ENCODE peak calls at places on chromosomes 3 and 15, in seven cellular contexts. A, Q, Z, L, W, B and I are unnamed samples.
A peak's percentile ranks its signal among the peaks of the same experiment; 100 is the strongest.

GRCh38 chr3:43257850-43258249 is 28.5 kb upstream of the SNRK start:
- ATAC-seq in W (no peak), A (no peak), Z (no peak), Q (no peak), L (peak; percentile 72), B (no peak), I (no peak)

GRCh38 chr3:42652251-42652610 is 1.3 kb upstream of the ZBTB47 start:
- ATAC-seq in B (no peak), L (no peak), Q (no peak), A (peak; percentile 10), W (no peak), Z (no peak), I (no peak)

GRCh38 chr15:48463366-48463880 is 132.2 kb downstream of the DUT start:
- ATAC-seq in Z (no peak), B (no peak), A (no peak), W (no peak), L (no peak), Q (no peak), I (no peak)

GRCh38 chr3:41915353-41915752 is 46.5 kb downstream of the ULK4 start:
- ATAC-seq in B (no peak), W (no peak), A (no peak), Z (no peak), Q (no peak), L (no peak), I (no peak)

GRCh38 chr3:30578479-30578878 is 27.9 kb upstream of the TGFBR2 start:
- ATAC-seq in Q (peak; percentile 24), A (no peak), L (peak; percentile 85), W (peak; percentile 89), Z (no peak), B (no peak), I (peak; percentile 57)

GRCh38 chr3:134860141-134860540 is 65.1 kb downstream of the EPHB1 start:
- ATAC-seq in Q (no peak), Z (no peak), W (no peak), A (no peak), B (no peak), L (no peak), I (no peak)

GRCh38 chr3:32288819-32289218 is 50.3 kb downstream of the CMTM8 start:
- ATAC-seq in L (no peak), Z (peak; percentile 83), B (no peak), A (no peak), Q (no peak), W (no peak), I (no peak)

GRCh38 chr3:11606865-11607440 is 36.8 kb downstream of the VGLL4 start:
- ATAC-seq in A (no peak), L (no peak), Z (no peak), B (no peak), Q (no peak), W (no peak), I (no peak)

GRCh38 chr3:128550113-128550440 is 57.1 kb upstream of the GATA2 start:
- ATAC-seq in B (no peak), Z (no peak), Q (no peak), A (no peak), L (no peak), W (no peak), I (no peak)

DNA sequence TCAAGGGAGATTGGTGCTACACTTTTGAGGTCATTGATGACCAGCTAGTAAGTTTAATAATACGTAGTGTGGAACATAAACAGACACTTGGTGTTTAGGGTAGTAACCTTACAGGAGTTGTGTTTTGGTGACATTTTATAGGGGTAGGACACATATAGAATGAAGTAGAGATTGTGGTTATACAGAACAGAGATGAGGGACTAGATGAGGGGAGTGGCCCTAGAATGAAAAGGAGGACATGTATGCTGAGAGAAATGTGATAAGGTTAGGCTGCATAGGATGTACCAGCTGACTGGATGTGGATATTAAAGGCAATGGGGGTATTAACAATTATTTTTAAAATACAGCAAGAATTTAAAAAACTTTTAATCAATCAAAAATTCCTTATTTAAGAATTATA is 8.0 kb downstream of the MBNL1 start:
- ATAC-seq in L (no peak), A (no peak), B (no peak), W (peak; percentile 15), Q (no peak), Z (peak; percentile 35), I (no peak)
- H3K27ac ChIP-seq in L (no peak overlapping the region), A (no peak overlapping the region), B (no peak overlapping the region), W (no peak overlapping the region), Q (no peak overlapping the region), Z (peak overlapping the region; percentile 36), I (peak overlapping the region; percentile 98)

GRCh38 chr3:126035362-126036050 is 48.4 kb downstream of the SLC41A3 start:
- ATAC-seq in A (no peak), Z (no peak), W (no peak), L (no peak), B (no peak), Q (no peak), I (no peak)
- H3K27ac ChIP-seq in A (no peak overlapping the region), Z (no peak overlapping the region), W (no peak overlapping the region), L (no peak overlapping the region), B (no peak overlapping the region), Q (no peak overlapping the region), I (no peak overlapping the region)

DNA sequence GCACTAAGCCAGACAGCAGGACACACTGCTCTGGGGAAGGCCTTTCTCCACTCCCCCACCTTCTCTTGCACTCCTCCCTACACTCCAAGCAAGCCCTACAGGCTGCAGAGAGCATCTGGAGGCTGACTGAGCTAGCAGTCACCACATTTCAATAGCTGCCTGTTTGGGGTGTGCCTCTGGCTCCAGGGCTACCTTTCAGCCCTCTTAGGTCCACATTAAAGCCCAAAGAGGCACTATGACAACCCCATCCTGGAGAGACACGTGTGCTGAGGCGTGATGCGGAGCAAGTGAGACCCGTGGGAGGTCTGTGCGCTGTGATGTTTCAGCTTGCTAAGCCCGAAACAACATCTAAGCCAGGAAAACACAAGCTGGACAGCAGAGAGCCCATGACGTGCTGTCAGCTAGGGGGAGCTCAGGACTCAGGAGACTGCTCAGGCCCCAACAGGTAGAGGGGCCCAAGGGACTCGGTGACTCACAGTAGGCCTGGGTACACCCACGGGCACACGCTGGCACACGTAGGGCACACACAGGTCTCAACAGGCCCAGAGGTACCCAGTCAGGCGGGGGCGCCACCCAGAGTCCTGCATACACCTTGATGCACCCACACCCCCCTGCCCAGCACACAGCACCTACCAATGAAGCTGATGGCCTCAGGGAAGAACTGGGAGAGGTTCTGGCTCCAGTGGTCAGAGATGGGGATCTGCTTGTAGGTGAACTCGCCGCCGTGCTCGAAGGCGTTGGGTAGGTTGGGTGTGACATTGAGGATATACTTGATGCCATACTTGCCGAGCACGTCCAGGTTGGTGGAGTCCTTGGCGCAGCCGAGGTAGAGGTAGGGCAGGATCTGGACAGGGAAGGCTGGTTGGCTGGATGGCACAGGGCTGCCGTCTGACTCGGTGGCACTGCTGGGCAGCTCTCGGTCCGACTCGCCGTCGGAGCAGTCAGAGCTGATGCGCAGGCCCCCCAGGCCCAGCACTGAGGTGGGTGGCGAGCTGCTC is 2.8 kb downstream of the DUSP7 start:
- ATAC-seq in Z (no peak), L (no peak), B (no peak), A (no peak), W (no peak), Q (no peak), I (no peak)
- H3K27ac ChIP-seq in Z (peak overlapping the region; percentile 76), L (peak overlapping the region; percentile 82), B (peak overlapping the region; percentile 15), A (peak overlapping the region; percentile 77), W (peak overlapping the region; percentile 60), Q (peak overlapping the region; percentile 42), I (peak overlapping the region; percentile 89)

GRCh38 chr15:78004919-78005634 is 72.4 kb downstream of the TBC1D2B start:
- ATAC-seq in W (peak; percentile 54), Q (peak; percentile 39), A (no peak), Z (no peak), B (peak; percentile 88), L (peak; percentile 66), I (peak; percentile 90)

GRCh38 chr15:78010112-78010511 is 67.4 kb downstream of the TBC1D2B start:
- ATAC-seq in L (no peak), A (no peak), Z (no peak), Q (no peak), B (no peak), W (no peak), I (no peak)

GRCh38 chr15:78006567-78007205 is 70.8 kb downstream of the TBC1D2B start:
- ATAC-seq in Z (no peak), B (no peak), W (peak; percentile 49), Q (peak; percentile 3), L (no peak), A (no peak), I (no peak)

GRCh38 chr15:78007965-78008886 is 69.3 kb downstream of the TBC1D2B start:
- ATAC-seq in W (peak; percentile 28), B (peak; percentile 74), A (no peak), Z (no peak), Q (peak; percentile 67), L (peak; percentile 51), I (peak; percentile 65)

GRCh38 chr15:78007211-78007956 is 70.1 kb downstream of the TBC1D2B start:
- ATAC-seq in L (no peak), A (no peak), B (no peak), Q (peak; percentile 24), Z (no peak), W (no peak), I (no peak)
- H3K27ac ChIP-seq in L (no peak overlapping the region), A (no peak overlapping the region), B (no peak overlapping the region), Q (peak overlapping the region; percentile 91), Z (no peak overlapping the region), W (peak overlapping the region; percentile 85), I (peak overlapping the region; percentile 65)

DNA sequence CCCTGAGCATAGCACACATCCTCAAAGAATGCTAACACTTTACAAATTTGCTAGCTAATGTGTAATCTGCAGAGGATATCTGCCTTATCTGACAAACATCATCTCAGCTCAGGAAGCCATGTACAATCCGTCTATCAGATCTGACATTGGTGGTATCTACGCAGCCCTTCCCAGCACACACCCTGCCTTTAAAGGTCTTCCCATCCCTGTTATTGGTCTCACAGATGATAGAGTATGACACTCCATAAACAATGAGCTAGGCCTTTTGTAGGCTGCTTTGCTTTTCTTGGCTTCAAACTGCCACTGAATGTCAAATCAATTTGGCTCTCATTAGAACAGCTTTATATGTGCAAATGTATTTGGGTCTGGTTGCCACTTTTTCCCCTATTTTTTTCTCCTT is 80.6 kb upstream of the DPH6 start:
- ATAC-seq in Z (no peak), A (no peak), Q (no peak), B (peak; percentile 22), W (no peak), L (no peak), I (no peak)
- H3K27ac ChIP-seq in Z (no peak overlapping the region), A (no peak overlapping the region), Q (no peak overlapping the region), B (no peak overlapping the region), W (no peak overlapping the region), L (no peak overlapping the region), I (peak overlapping the region; percentile 55)

DNA sequence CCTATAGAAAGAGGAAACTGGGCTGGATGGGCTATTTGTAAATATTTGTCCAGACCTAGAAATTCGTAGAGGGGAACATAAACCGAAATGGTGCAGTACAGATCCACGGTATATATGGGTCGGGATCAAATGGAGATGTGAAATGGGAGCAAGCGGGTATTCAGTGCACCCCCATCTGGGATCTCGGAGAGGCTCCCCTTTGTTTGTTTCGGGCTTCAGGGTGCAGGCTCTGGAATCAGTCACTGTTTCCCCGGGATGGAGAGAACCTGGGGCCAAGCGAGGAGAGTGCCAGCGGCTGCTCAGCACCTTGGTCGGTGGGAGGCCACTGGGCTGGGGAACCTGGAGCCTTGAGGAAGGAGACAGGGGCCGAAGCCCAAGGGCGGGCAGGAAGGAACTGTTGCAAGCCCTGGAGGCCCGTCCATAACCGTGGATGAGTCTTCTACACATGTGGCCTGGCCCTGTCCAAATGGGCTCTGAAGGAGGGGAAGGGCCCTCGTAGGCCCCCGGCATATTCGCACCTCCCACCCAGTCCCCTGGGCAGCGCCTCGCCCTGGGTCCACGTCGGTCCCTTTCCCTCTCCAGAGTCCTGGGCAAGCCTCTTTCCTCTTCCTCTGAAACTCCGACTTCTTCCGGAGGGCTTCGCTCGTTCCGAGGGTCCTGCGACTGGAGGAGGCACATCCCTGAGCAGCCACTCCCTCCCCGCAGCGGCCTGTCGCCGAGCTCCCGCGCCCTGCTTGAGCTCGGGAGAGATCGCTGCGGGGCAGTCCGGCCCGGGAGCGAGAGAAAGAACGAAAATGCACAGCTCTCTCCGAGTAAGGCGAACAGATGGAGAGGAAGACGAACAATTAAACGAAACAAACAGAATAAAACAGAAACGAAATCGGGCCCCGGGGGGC is 3.0 kb downstream of the ISL2 start:
- ATAC-seq in W (peak; percentile 6), Z (no peak), Q (no peak), B (no peak), L (no peak), A (no peak), I (no peak)
- H3K27ac ChIP-seq in W (no peak overlapping the region), Z (no peak overlapping the region), Q (no peak overlapping the region), B (no peak overlapping the region), L (no peak overlapping the region), A (no peak overlapping the region), I (peak overlapping the region; percentile 83)